ENCODE peak calls at places on chromosomes 2 and 18, in eight cellular contexts. G is A549, Y is fibroblast of mammary gland, F is heart right ventricle, B is astrocyte, T is psoas muscle, Q is IMR-90, S is HL-60. I is an unnamed sample.

GRCh38 chr2:36357506-36358316 is 2.1 kb downstream of the CRIM1 start:
- DNase-seq in G (peak; percentile 63), Y (peak; percentile 80), F (peak; percentile 38), B (peak; percentile 83), T (peak; percentile 80), Q (peak; percentile 85), S (no peak), I (peak; percentile 83)

GRCh38 chr2:196183172-196183473 is 11.7 kb upstream of the STK17B start:
- DNase-seq in G (no peak), Y (no peak), F (no peak), B (no peak), T (no peak), Q (no peak), S (no peak), I (no peak)

GRCh38 chr18:39302481-39302880 is 1736.9 kb upstream of the CELF4 start:
- DNase-seq in G (no peak), Y (no peak), F (no peak), B (no peak), T (no peak), Q (no peak), S (no peak), I (no peak)

GRCh38 chr2:235569837-235570236 is 76.0 kb downstream of the AGAP1 start:
- DNase-seq in G (no peak), Y (no peak), F (no peak), B (no peak), T (no peak), Q (no peak), S (no peak), I (no peak)

GRCh38 chr2:157601807-157602206 is 26.9 kb downstream of the ACVR1C start:
- DNase-seq in G (no peak), Y (no peak), F (no peak), B (no peak), T (no peak), Q (no peak), S (no peak), I (no peak)

GRCh38 chr18:26470011-26470637 is 78.2 kb downstream of the KCTD1 start:
- DNase-seq in G (no peak), Y (peak; percentile 18), F (no peak), B (peak; percentile 68), T (no peak), Q (peak; percentile 73), S (no peak), I (peak; percentile 82)

GRCh38 chr2:206323486-206323885 is 49.0 kb downstream of the ZDBF2 start:
- DNase-seq in G (no peak), Y (no peak), F (no peak), B (no peak), T (no peak), Q (no peak), S (no peak), I (no peak)

GRCh38 chr2:183630964-183631363 is 506.7 kb downstream of the NUP35 start:
- DNase-seq in G (no peak), Y (no peak), F (no peak), B (no peak), T (no peak), Q (no peak), S (no peak), I (no peak)

GRCh38 chr2:21118302-21118920 is 5.4 kb upstream of the TDRD15 start:
- DNase-seq in G (peak; percentile 18), Y (peak; percentile 26), F (no peak), B (no peak), T (no peak), Q (peak; percentile 14), S (no peak), I (peak; percentile 10)

GRCh38 chr18:48153641-48154481 is 223.4 kb upstream of the SMAD2 start:
- DNase-seq in G (no peak), Y (peak; percentile 77), F (no peak), B (peak; percentile 68), T (no peak), Q (no peak), S (no peak), I (peak; percentile 16)

GRCh38 chr2:196466581-196466980 is 172.9 kb upstream of the CCDC150 start:
- DNase-seq in G (no peak), Y (no peak), F (no peak), B (no peak), T (no peak), Q (no peak), S (no peak), I (no peak)

GRCh38 chr2:40242315-40242714 is 209.6 kb downstream of the SLC8A1 start:
- DNase-seq in G (no peak), Y (no peak), F (no peak), B (no peak), T (no peak), Q (no peak), S (no peak), I (no peak)

GRCh38 chr2:788227-789032 is 111.2 kb upstream of the TMEM18 start:
- DNase-seq in G (no peak), Y (no peak), F (no peak), B (no peak), T (no peak), Q (no peak), S (no peak), I (no peak)

GRCh38 chr18:79395761-79396404 is at the start of gene NFATC1:
- DNase-seq in G (peak; percentile 31), Y (peak; percentile 66), F (peak; percentile 86), B (peak; percentile 59), T (peak; percentile 90), Q (peak; percentile 67), S (peak; percentile 73), I (peak; percentile 76)

GRCh38 chr2:108128226-108128786 is 111.5 kb upstream of the SULT1C3 start:
- DNase-seq in G (no peak), Y (no peak), F (no peak), B (no peak), T (no peak), Q (no peak), S (no peak), I (no peak)

GRCh38 chr2:239391286-239392071 is 9.3 kb downstream of the HDAC4 start:
- DNase-seq in G (no peak), Y (no peak), F (no peak), B (no peak), T (no peak), Q (no peak), S (no peak), I (no peak)

GRCh38 chr18:32930695-32931301 is 158.0 kb upstream of the KLHL14 start:
- DNase-seq in G (peak; percentile 6), Y (peak; percentile 65), F (no peak), B (peak; percentile 52), T (no peak), Q (peak; percentile 60), S (peak; percentile 15), I (no peak)

GRCh38 chr2:211990335-211990734 is 548.3 kb downstream of the ERBB4 start:
- DNase-seq in G (no peak), Y (no peak), F (no peak), B (no peak), T (no peak), Q (no peak), S (no peak), I (no peak)
- TF ChIP-seq CTCF in G (no peak), Y (no peak), F (no peak), B (no peak), T (no peak), Q (no peak), S (no peak), I (no peak)

GRCh38 chr18:55651236-55651635 is 63.2 kb upstream of the TCF4 start:
- DNase-seq in G (no peak), Y (peak; percentile 22), F (no peak), B (no peak), T (no peak), Q (no peak), S (no peak), I (no peak)

GRCh38 chr18:55647331-55647730 is 59.3 kb upstream of the TCF4 start:
- DNase-seq in G (no peak), Y (no peak), F (no peak), B (peak; percentile 50), T (no peak), Q (no peak), S (no peak), I (no peak)

GRCh38 chr18:55650363-55650870 is 62.4 kb upstream of the TCF4 start:
- DNase-seq in G (no peak), Y (no peak), F (no peak), B (peak; percentile 20), T (no peak), Q (peak; percentile 42), S (no peak), I (peak; percentile 32)
- H3K4me3 ChIP-seq in G (no peak overlapping the region), Y (no peak overlapping the region), F (no peak overlapping the region), B (no peak overlapping the region), T (no peak overlapping the region), Q (no peak overlapping the region), S (no peak overlapping the region), I (no peak overlapping the region)

GRCh38 chr18:8882632-8883408 is 177.5 kb downstream of the MTCL1 start:
- DNase-seq in G (no peak), Y (peak; percentile 23), F (no peak), B (no peak), T (no peak), Q (no peak), S (no peak), I (no peak)
- TF ChIP-seq CTCF in G (peak; percentile 30), Y (peak; percentile 9), F (no peak), B (no peak), T (no peak), Q (no peak), S (no peak), I (no peak)

DNA sequence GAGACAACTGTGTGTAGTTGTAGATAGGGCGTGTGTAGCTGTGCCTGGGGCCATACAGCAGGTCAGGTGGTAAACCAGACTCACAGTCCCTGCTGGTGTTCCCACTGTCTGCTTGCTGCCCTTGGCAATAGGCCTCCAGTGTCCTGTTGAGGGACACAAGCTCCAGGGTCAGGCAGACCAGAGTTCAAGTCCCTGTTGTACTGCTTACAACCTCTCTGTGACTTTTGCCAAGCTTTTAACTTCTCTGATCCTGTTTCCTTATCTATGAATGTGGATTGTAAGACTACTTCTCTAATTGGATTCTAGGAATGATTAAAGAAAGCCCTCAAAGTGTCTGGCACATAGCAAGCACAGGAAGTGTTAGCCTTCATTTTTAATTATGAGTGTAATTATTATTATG is 68.6 kb downstream of the MERTK start:
- DNase-seq in G (no peak), Y (no peak), F (no peak), B (no peak), T (no peak), Q (no peak), S (no peak), I (no peak)
- H3K4me3 ChIP-seq in G (no peak overlapping the region), Y (no peak overlapping the region), F (no peak overlapping the region), B (no peak overlapping the region), T (no peak overlapping the region), Q (no peak overlapping the region), S (no peak overlapping the region), I (no peak overlapping the region)

I was measured in foreskin fibroblast.